ENCODE peak calls at places on chromosome 6, in six cellular contexts. X is Peyer's patch, P is AG04450, C is spleen, J is foreskin keratinocyte, R is GM23248. A is an unnamed sample.
A peak's percentile ranks its signal among the peaks of the same experiment; 100 is the strongest.

GRCh38 chr6:140032177-140032576 is 657.7 kb upstream of the CITED2 start:
- DNase-seq in X (no peak), P (no peak), C (no peak), J (no peak), R (peak; percentile 4), A (no peak)

GRCh38 chr6:1113921-1114320 is 198.0 kb upstream of the FOXQ1 start:
- DNase-seq in X (no peak), P (no peak), C (no peak), J (no peak), R (no peak), A (no peak)

GRCh38 chr6:52317841-52318581 is 33.5 kb upstream of the MCM3 start:
- DNase-seq in X (peak; percentile 61), P (peak; percentile 11), C (no peak), J (peak; percentile 38), R (peak; percentile 85), A (no peak)

GRCh38 chr6:166955121-166955864 is 1.1 kb downstream of the RNASET2 start:
- DNase-seq in X (no peak), P (no peak), C (peak; percentile 90), J (no peak), R (no peak), A (no peak)

GRCh38 chr6:137033828-137034227 is 10.9 kb downstream of the IL20RA start:
- DNase-seq in X (no peak), P (no peak), C (no peak), J (no peak), R (no peak), A (no peak)

GRCh38 chr6:121504227-121504626 is 68.8 kb downstream of the GJA1 start:
- DNase-seq in X (no peak), P (peak; percentile 75), C (no peak), J (peak; percentile 80), R (peak; percentile 87), A (no peak)

GRCh38 chr6:83914953-83915352 is 55.5 kb downstream of the CYB5R4 start:
- DNase-seq in X (no peak), P (no peak), C (no peak), J (no peak), R (no peak), A (no peak)

GRCh38 chr6:150195996-150196417 is 53.2 kb downstream of the PPP1R14C start:
- DNase-seq in X (no peak), P (no peak), C (no peak), J (no peak), R (peak; percentile 35), A (no peak)

GRCh38 chr6:32086661-32087573 is 22.2 kb downstream of the TNXB start:
- DNase-seq in X (no peak), P (peak; percentile 37), C (no peak), J (no peak), R (peak; percentile 91), A (no peak)

GRCh38 chr6:15308445-15309213 is 62.8 kb downstream of the JARID2 start:
- DNase-seq in X (no peak), P (no peak), C (no peak), J (no peak), R (peak; percentile 23), A (no peak)

GRCh38 chr6:30885481-30885998 is 1.2 kb downstream of the DDR1 start:
- DNase-seq in X (peak; percentile 66), P (no peak), C (peak; percentile 59), J (peak; percentile 77), R (peak; percentile 60), A (no peak)

GRCh38 chr6:35311390-35312075 is 13.9 kb downstream of the DEF6 start:
- DNase-seq in X (no peak), P (no peak), C (peak; percentile 92), J (no peak), R (no peak), A (no peak)

GRCh38 chr6:112717856-112718255 is 370.7 kb downstream of the RFPL4B start:
- DNase-seq in X (no peak), P (no peak), C (no peak), J (no peak), R (no peak), A (no peak)

GRCh38 chr6:90286884-90287488 is 9.7 kb downstream of the BACH2 start:
- DNase-seq in X (no peak), P (no peak), C (no peak), J (peak; percentile 35), R (peak; percentile 31), A (no peak)

GRCh38 chr6:42184475-42184874 is 10.3 kb downstream of the GUCA1B start:
- DNase-seq in X (peak; percentile 19), P (no peak), C (no peak), J (no peak), R (no peak), A (no peak)

GRCh38 chr6:51805517-51805916 is 281.9 kb downstream of the PKHD1 start:
- DNase-seq in X (no peak), P (no peak), C (no peak), J (no peak), R (no peak), A (no peak)

GRCh38 chr6:37389857-37390256 is 36.1 kb downstream of the RNF8 start:
- DNase-seq in X (no peak), P (no peak), C (no peak), J (no peak), R (no peak), A (no peak)

GRCh38 chr6:167965602-167966539 is 31.6 kb upstream of the KIF25 start:
- DNase-seq in X (no peak), P (no peak), C (no peak), J (no peak), R (no peak), A (peak; percentile 44)

GRCh38 chr6:167966540-167966905 is 30.9 kb upstream of the KIF25 start:
- DNase-seq in X (no peak), P (no peak), C (no peak), J (no peak), R (no peak), A (no peak)

GRCh38 chr6:167957626-167958025 is 39.8 kb upstream of the KIF25 start:
- DNase-seq in X (no peak), P (no peak), C (no peak), J (no peak), R (no peak), A (no peak)

GRCh38 chr6:167963589-167964057 is 33.8 kb upstream of the KIF25 start:
- DNase-seq in X (no peak), P (no peak), C (no peak), J (no peak), R (no peak), A (no peak)

DNA sequence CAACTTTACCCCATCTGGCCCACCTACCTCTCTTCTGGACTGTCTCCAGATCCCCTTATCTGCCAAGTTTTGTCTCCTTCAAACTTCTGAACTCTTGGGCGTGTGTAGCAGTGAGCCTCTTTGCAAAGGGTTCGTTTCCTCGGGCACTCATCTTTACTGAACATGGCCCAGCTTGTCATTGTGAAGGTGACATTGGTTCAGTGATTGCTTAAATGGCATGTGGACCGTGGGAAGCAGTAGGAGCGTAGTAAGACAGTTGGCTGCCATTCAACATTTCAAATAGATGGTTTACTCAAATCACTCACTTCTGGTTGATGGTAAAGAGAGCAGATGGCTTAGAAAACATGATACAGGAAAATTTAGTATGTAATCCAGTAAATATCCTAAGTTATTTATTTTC is 34.8 kb upstream of the KIF25 start:
- DNase-seq in X (no peak), P (no peak), C (no peak), J (no peak), R (no peak), A (no peak)
- H3K27ac ChIP-seq in X (no peak overlapping the region), P (no peak overlapping the region), C (no peak overlapping the region), J (no peak overlapping the region), R (no peak overlapping the region), A (no peak overlapping the region)

GRCh38 chr6:158817298-158818007 is 1.7 kb downstream of the EZR start:
- DNase-seq in X (peak; percentile 75), P (no peak), C (peak; percentile 83), J (no peak), R (peak; percentile 24), A (peak; percentile 65)

GRCh38 chr6:158815379-158815724 is 3.8 kb downstream of the EZR start:
- DNase-seq in X (no peak), P (no peak), C (no peak), J (no peak), R (no peak), A (no peak)

GRCh38 chr6:158815915-158816314 is 3.3 kb downstream of the EZR start:
- DNase-seq in X (no peak), P (no peak), C (no peak), J (no peak), R (no peak), A (no peak)

GRCh38 chr6:158818008-158818579 is 1.1 kb downstream of the EZR start:
- DNase-seq in X (peak; percentile 92), P (no peak), C (peak; percentile 96), J (no peak), R (peak; percentile 94), A (peak; percentile 79)

GRCh38 chr6:158816329-158816728 is 2.8 kb downstream of the EZR start:
- DNase-seq in X (no peak), P (no peak), C (no peak), J (no peak), R (no peak), A (no peak)
- H3K27ac ChIP-seq in X (peak overlapping the region; percentile 100), P (no peak overlapping the region), C (peak overlapping the region; percentile 97), J (peak overlapping the region; percentile 85), R (no peak overlapping the region), A (no peak overlapping the region)

GRCh38 chr6:106770081-106770480 is 140.7 kb downstream of the QRSL1 start:
- DNase-seq in X (no peak), P (no peak), C (no peak), J (no peak), R (no peak), A (no peak)

GRCh38 chr6:106772270-106773142 is 143.1 kb downstream of the QRSL1 start:
- DNase-seq in X (no peak), P (no peak), C (no peak), J (no peak), R (no peak), A (no peak)

GRCh38 chr6:106770663-106771062 is 141.3 kb downstream of the QRSL1 start:
- DNase-seq in X (no peak), P (no peak), C (no peak), J (no peak), R (no peak), A (no peak)

GRCh38 chr6:106773482-106773881 is 144.1 kb downstream of the QRSL1 start:
- DNase-seq in X (no peak), P (no peak), C (no peak), J (peak; percentile 67), R (no peak), A (no peak)

DNA sequence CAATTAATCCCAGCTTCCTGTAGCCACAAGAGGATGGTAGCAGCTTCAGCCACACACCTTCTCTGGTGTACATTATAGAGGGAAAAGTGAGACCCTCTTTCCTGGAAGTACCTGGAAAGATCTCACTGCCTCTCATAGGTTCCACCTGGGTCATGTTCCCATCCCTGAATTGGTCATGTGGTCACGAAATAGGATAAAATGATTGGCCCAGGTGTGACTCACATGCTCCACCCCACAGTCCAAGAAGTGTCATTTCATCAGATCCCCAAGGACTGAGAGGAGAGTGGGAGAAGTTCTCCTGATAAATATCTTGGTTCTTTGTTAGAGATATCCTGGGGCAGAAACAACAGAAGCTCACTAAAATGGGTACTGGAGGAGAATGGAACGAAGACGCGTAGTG is 142.4 kb downstream of the QRSL1 start:
- DNase-seq in X (no peak), P (no peak), C (no peak), J (no peak), R (no peak), A (no peak)
- H3K27ac ChIP-seq in X (no peak overlapping the region), P (no peak overlapping the region), C (no peak overlapping the region), J (no peak overlapping the region), R (no peak overlapping the region), A (no peak overlapping the region)

DNA sequence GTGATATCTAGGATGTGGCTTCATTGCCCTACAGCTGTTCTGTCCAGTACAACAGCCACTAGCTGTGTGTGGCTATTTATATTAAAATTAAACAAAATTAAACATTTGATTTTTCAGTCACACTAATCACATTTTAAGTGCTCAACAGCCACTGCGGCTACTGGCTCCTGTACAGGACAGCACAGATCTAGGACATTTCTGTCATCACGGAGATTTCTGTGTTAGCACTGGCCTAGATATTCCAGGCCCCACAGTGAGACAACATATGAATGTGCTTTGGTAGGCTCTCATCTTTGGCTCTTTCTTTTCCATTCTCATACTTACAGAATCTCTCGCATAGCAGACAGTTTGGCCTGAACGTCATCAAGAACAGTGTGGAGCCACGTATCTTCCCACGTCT is 48.4 kb upstream of the ZBTB24 start:
- DNase-seq in X (no peak), P (no peak), C (no peak), J (no peak), R (no peak), A (no peak)
- H3K27ac ChIP-seq in X (no peak overlapping the region), P (no peak overlapping the region), C (no peak overlapping the region), J (no peak overlapping the region), R (no peak overlapping the region), A (no peak overlapping the region)

A was measured in heart left ventricle.